ENCODE peak calls at places on chromosomes 4 and X, in four cellular contexts. One of them, this sample, is unnamed.

GRCh38 chrX:73922856-73923429 is 359.9 kb downstream of the CHIC1 start:
- DNase-seq in A549: no peak
- DNase-seq in tibial nerve: no peak
- DNase-seq in suprapubic skin: no peak
- DNase-seq in this sample: no peak

GRCh38 chr4:174120446-174121142 is 162.9 kb downstream of the FBXO8 start:
- DNase-seq in A549: peak
- DNase-seq in tibial nerve: peak
- DNase-seq in suprapubic skin: no peak
- DNase-seq in this sample: peak

GRCh38 chrX:72465882-72466281 is 106.8 kb downstream of the HDAC8 start:
- DNase-seq in A549: no peak
- DNase-seq in tibial nerve: no peak
- DNase-seq in suprapubic skin: no peak
- DNase-seq in this sample: no peak

GRCh38 chr4:61177361-61177760 is 22.8 kb upstream of the ADGRL3 start:
- DNase-seq in A549: no peak
- DNase-seq in tibial nerve: no peak
- DNase-seq in suprapubic skin: no peak
- DNase-seq in this sample: no peak

GRCh38 chrX:134480061-134480460 is 20.1 kb downstream of the HPRT1 start:
- DNase-seq in A549: no peak
- DNase-seq in tibial nerve: no peak
- DNase-seq in suprapubic skin: no peak
- DNase-seq in this sample: no peak

GRCh38 chr4:8912506-8912905 is 40.9 kb upstream of the HMX1 start:
- DNase-seq in A549: no peak
- DNase-seq in tibial nerve: no peak
- DNase-seq in suprapubic skin: no peak
- DNase-seq in this sample: peak

GRCh38 chr4:186778134-186778533 is 54.5 kb upstream of the FAT1 start:
- DNase-seq in A549: no peak
- DNase-seq in tibial nerve: no peak
- DNase-seq in suprapubic skin: no peak
- DNase-seq in this sample: no peak

GRCh38 chrX:14124562-14124961 is 94.9 kb upstream of the GEMIN8 start:
- DNase-seq in A549: no peak
- DNase-seq in tibial nerve: no peak
- DNase-seq in suprapubic skin: no peak
- DNase-seq in this sample: no peak

GRCh38 chrX:130174051-130174704 is 2.4 kb downstream of the RAB33A start:
- DNase-seq in A549: no peak
- DNase-seq in tibial nerve: no peak
- DNase-seq in suprapubic skin: no peak
- DNase-seq in this sample: no peak

GRCh38 chr4:93828830-93829530 is 427 bp downstream of the ATOH1 start:
- DNase-seq in A549: no peak
- DNase-seq in tibial nerve: no peak
- DNase-seq in suprapubic skin: no peak
- DNase-seq in this sample: no peak

GRCh38 chr4:147933316-147933715 is 201.4 kb downstream of the ARHGAP10 start:
- DNase-seq in A549: no peak
- DNase-seq in tibial nerve: no peak
- DNase-seq in suprapubic skin: no peak
- DNase-seq in this sample: no peak

GRCh38 chrX:119406739-119407138 is 7.6 kb downstream of the SLC25A43 start:
- DNase-seq in A549: no peak
- DNase-seq in tibial nerve: no peak
- DNase-seq in suprapubic skin: no peak
- DNase-seq in this sample: no peak

GRCh38 chr4:117529401-117529800 is 444.0 kb upstream of the TRAM1L1 start:
- DNase-seq in A549: no peak
- DNase-seq in tibial nerve: no peak
- DNase-seq in suprapubic skin: no peak
- DNase-seq in this sample: no peak

GRCh38 chrX:98405376-98405775 is 1521.7 kb downstream of the RPA4 start:
- DNase-seq in A549: no peak
- DNase-seq in tibial nerve: no peak
- DNase-seq in suprapubic skin: no peak
- DNase-seq in this sample: no peak

GRCh38 chrX:68112321-68112720 is 321.0 kb downstream of the OPHN1 start:
- DNase-seq in A549: no peak
- DNase-seq in tibial nerve: no peak
- DNase-seq in suprapubic skin: no peak
- DNase-seq in this sample: no peak

GRCh38 chr4:785332-786073 is 40.4 kb downstream of the CPLX1 start:
- DNase-seq in A549: no peak
- DNase-seq in tibial nerve: peak
- DNase-seq in suprapubic skin: no peak
- DNase-seq in this sample: no peak

GRCh38 chrX:37485429-37485828 is 86.0 kb upstream of the LANCL3 start:
- DNase-seq in A549: no peak
- DNase-seq in tibial nerve: no peak
- DNase-seq in suprapubic skin: no peak
- DNase-seq in this sample: no peak

GRCh38 chrX:47358387-47359065 is 11.9 kb upstream of the ZNF157 start:
- DNase-seq in A549: no peak
- DNase-seq in tibial nerve: no peak
- DNase-seq in suprapubic skin: no peak
- DNase-seq in this sample: no peak

GRCh38 chr4:56655209-56655626 is 25.9 kb downstream of the HOPX start:
- DNase-seq in A549: no peak
- DNase-seq in tibial nerve: no peak
- DNase-seq in suprapubic skin: peak
- DNase-seq in this sample: no peak

GRCh38 chrX:156008915-156009314 is 11.4 kb downstream of the IL9R start:
- DNase-seq in A549: peak
- DNase-seq in tibial nerve: no peak
- DNase-seq in suprapubic skin: no peak
- DNase-seq in this sample: no peak

GRCh38 chr4:605702-606425 is 19.5 kb upstream of the PDE6B start:
- DNase-seq in A549: no peak
- DNase-seq in tibial nerve: no peak
- DNase-seq in suprapubic skin: no peak
- DNase-seq in this sample: no peak

GRCh38 chr4:87011340-87012034 is 76.7 kb downstream of the AFF1 start:
- DNase-seq in A549: peak
- DNase-seq in tibial nerve: no peak
- DNase-seq in suprapubic skin: no peak
- DNase-seq in this sample: peak

GRCh38 chr4:176034498-176034897 is 31.1 kb upstream of the WDR17 start:
- DNase-seq in A549: peak
- DNase-seq in tibial nerve: no peak
- DNase-seq in suprapubic skin: no peak
- DNase-seq in this sample: no peak

GRCh38 chrX:22057667-22058066 is 25.5 kb downstream of the PHEX start:
- DNase-seq in A549: no peak
- DNase-seq in tibial nerve: no peak
- DNase-seq in suprapubic skin: no peak
- DNase-seq in this sample: no peak

GRCh38 chr4:138542191-138542771 is 300.1 kb upstream of the SLC7A11 start:
- DNase-seq in A549: no peak
- DNase-seq in tibial nerve: no peak
- DNase-seq in suprapubic skin: no peak
- DNase-seq in this sample: no peak

GRCh38 chrX:68634649-68635227 is 12.7 kb upstream of the STARD8 start:
- DNase-seq in A549: no peak
- DNase-seq in tibial nerve: no peak
- DNase-seq in suprapubic skin: no peak
- DNase-seq in this sample: no peak

GRCh38 chr4:83118869-83119268 is 4.3 kb upstream of the PLAC8 start:
- DNase-seq in A549: no peak
- DNase-seq in tibial nerve: no peak
- DNase-seq in suprapubic skin: no peak
- DNase-seq in this sample: no peak

GRCh38 chrX:3271485-3272186 is 74.8 kb downstream of the MXRA5 start:
- DNase-seq in A549: peak
- DNase-seq in tibial nerve: no peak
- DNase-seq in suprapubic skin: no peak
- DNase-seq in this sample: no peak

GRCh38 chr4:90745176-90745575 is 618.0 kb downstream of the CCSER1 start:
- DNase-seq in A549: peak
- DNase-seq in tibial nerve: no peak
- DNase-seq in suprapubic skin: no peak
- DNase-seq in this sample: no peak

GRCh38 chr4:72301759-72302158 is 267.3 kb downstream of the ADAMTS3 start:
- DNase-seq in A549: no peak
- DNase-seq in tibial nerve: no peak
- DNase-seq in suprapubic skin: no peak
- DNase-seq in this sample: no peak

GRCh38 chrX:10981491-10981890 is 129.6 kb upstream of the HCCS start:
- DNase-seq in A549: no peak
- DNase-seq in tibial nerve: no peak
- DNase-seq in suprapubic skin: no peak
- DNase-seq in this sample: no peak

GRCh38 chrX:66914082-66914481 is 275.2 kb upstream of the EDA2R start:
- DNase-seq in A549: peak
- DNase-seq in tibial nerve: no peak
- DNase-seq in suprapubic skin: no peak
- DNase-seq in this sample: no peak

GRCh38 chr4:85952518-85952917 is 407.3 kb downstream of the MAPK10 start:
- DNase-seq in A549: peak
- DNase-seq in tibial nerve: no peak
- DNase-seq in suprapubic skin: no peak
- DNase-seq in this sample: no peak

GRCh38 chr4:39565925-39566630 is 38.8 kb upstream of the UGDH start:
- DNase-seq in A549: peak
- DNase-seq in tibial nerve: no peak
- DNase-seq in suprapubic skin: no peak
- DNase-seq in this sample: no peak

GRCh38 chrX:77493677-77494553 is 46.7 kb downstream of the FGF16 start:
- DNase-seq in A549: peak
- DNase-seq in tibial nerve: no peak
- DNase-seq in suprapubic skin: no peak
- DNase-seq in this sample: no peak

GRCh38 chr4:1676605-1677525 is 7.2 kb downstream of the FAM53A start:
- DNase-seq in A549: no peak
- DNase-seq in tibial nerve: no peak
- DNase-seq in suprapubic skin: no peak
- DNase-seq in this sample: no peak

GRCh38 chr4:113682730-113683129 is 78.8 kb downstream of the CAMK2D start:
- DNase-seq in A549: no peak
- DNase-seq in tibial nerve: no peak
- DNase-seq in suprapubic skin: no peak
- DNase-seq in this sample: no peak
- H3K27ac ChIP-seq in A549: no peak
- H3K27ac ChIP-seq in tibial nerve: no peak
- H3K27ac ChIP-seq in suprapubic skin: no peak
- H3K27ac ChIP-seq in this sample: no peak

DNA sequence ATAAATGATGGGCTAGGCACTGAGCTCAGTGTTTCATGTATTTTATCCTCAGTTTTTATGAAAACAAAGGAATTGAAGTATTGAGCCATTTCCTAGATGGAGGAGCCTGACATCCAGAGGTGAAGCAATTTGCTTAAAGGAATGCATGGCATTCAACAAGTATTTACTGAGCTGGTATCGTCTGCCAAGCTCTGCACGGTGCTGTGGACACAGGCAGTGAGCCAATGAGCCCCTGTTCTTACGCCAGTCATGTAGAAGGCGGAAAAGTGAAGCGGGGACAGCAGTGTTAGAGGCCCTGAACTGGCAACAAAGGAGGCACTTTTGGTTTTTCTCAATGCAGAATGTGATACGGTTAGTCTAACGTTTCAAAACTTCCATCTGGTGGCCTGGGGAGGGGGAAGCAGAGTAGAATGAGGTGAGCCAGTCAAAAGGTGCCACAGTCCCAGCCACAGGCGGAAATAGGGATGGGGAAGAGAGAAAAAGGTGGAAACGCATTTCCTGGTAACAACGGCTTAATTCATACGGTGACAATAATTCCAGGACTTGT is 134.1 kb downstream of the AFAP1 start:
- DNase-seq in A549: peak
- DNase-seq in tibial nerve: no peak
- DNase-seq in suprapubic skin: peak
- DNase-seq in this sample: peak
- TF ChIP-seq EP300 in A549: peak
- TF ChIP-seq EP300 in tibial nerve: no peak
- TF ChIP-seq EP300 in suprapubic skin: no peak
- TF ChIP-seq EP300 in this sample: no peak

GRCh38 chr4:55393461-55394320 is 2.1 kb upstream of the TMEM165 start:
- DNase-seq in A549: no peak
- DNase-seq in tibial nerve: no peak
- DNase-seq in suprapubic skin: no peak
- DNase-seq in this sample: no peak
- H3K27ac ChIP-seq in A549: no peak
- H3K27ac ChIP-seq in tibial nerve: peak
- H3K27ac ChIP-seq in suprapubic skin: no peak
- H3K27ac ChIP-seq in this sample: no peak

GRCh38 chr4:88286897-88287296 is 2.5 kb upstream of the PPM1K start:
- DNase-seq in A549: no peak
- DNase-seq in tibial nerve: no peak
- DNase-seq in suprapubic skin: no peak
- DNase-seq in this sample: no peak

GRCh38 chr4:88285235-88285505 is 809 bp upstream of the PPM1K start:
- DNase-seq in A549: no peak
- DNase-seq in tibial nerve: no peak
- DNase-seq in suprapubic skin: no peak
- DNase-seq in this sample: no peak

GRCh38 chr4:88280228-88280795 is 4.0 kb downstream of the PPM1K start:
- DNase-seq in A549: no peak
- DNase-seq in tibial nerve: no peak
- DNase-seq in suprapubic skin: no peak
- DNase-seq in this sample: no peak

GRCh38 chr4:88283661-88284377 is 542 bp downstream of the PPM1K start:
- DNase-seq in A549: peak
- DNase-seq in tibial nerve: peak
- DNase-seq in suprapubic skin: peak
- DNase-seq in this sample: peak

DNA sequence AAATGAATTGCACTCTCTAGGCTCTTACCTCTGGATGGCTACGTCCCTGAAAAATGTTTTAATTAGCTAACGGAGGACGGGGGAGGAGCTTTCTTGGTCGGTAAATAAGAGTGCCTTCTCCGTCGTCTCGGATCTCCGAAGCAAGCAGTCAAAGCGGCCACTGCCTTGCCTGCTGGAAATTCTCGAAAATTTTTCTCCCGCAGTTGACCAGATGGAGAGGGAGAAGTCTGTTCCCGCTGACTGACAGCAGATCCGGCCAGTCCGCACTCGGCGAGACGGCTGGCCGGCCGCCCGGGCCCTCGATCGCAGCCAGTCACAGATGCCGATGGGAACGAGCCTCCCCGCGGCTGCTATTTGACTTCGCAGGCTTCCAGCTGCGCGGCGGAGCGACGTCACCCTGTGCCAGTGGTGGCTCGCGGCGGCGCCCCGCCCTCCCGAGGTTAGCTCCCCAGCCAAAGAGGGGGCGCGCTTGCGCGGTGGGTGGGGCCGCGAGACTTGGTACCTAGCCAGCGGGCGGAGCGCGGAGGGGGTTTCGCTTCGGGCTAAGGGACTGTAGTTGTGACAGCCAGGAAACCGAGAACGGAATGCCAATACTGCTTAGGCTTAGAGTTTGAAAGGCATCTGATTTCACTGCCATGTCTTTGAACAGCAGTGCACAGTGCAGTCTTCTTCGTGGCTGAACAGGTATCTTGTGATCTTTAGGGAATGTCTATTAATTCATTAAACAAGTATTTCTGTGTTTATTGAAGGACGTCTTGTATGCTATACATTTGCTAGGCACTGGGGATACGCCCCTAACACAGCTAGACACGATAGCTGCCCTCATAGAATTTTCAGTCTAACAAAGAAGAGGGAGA is at the start of gene PPM1K:
- DNase-seq in A549: peak
- DNase-seq in tibial nerve: peak
- DNase-seq in suprapubic skin: peak
- DNase-seq in this sample: peak
- TF ChIP-seq EP300 in A549: no peak
- TF ChIP-seq EP300 in tibial nerve: peak
- TF ChIP-seq EP300 in suprapubic skin: peak
- TF ChIP-seq EP300 in this sample: no peak

This sample was measured in upper lobe of left lung.